ENCODE peak calls at places on chromosomes 3 and 15, in seven cellular contexts. K is AG10803, W is lower lobe of right lung, P is thyroid gland, A is NB4, O is progenitor cell of endocrine pancreas, G is nephron progenitor cell. L is an unnamed sample.

GRCh38 chr3:58560771-58561311 is 16.4 kb downstream of the FAM107A start:
- DNase-seq in K (peak; percentile 99), W (no peak), P (peak; percentile 76), A (peak; percentile 42), O (no peak), G (peak; percentile 45), L (no peak)

GRCh38 chr3:184570035-184570434 is 8.4 kb downstream of the EPHB3 start:
- DNase-seq in K (no peak), W (no peak), P (no peak), A (no peak), O (no peak), G (no peak), L (no peak)

GRCh38 chr3:15665510-15666150 is 64.1 kb downstream of the BTD start:
- DNase-seq in K (no peak), W (no peak), P (no peak), A (no peak), O (no peak), G (no peak), L (no peak)

GRCh38 chr3:110646496-110646895 is 425.1 kb upstream of the NECTIN3 start:
- DNase-seq in K (peak; percentile 8), W (no peak), P (no peak), A (no peak), O (no peak), G (no peak), L (no peak)

GRCh38 chr3:115085197-115085865 is 61.8 kb downstream of the ZBTB20 start:
- DNase-seq in K (peak; percentile 38), W (no peak), P (no peak), A (no peak), O (no peak), G (no peak), L (no peak)

GRCh38 chr15:39193611-39194010 is 387.3 kb upstream of the THBS1 start:
- DNase-seq in K (peak; percentile 65), W (no peak), P (no peak), A (no peak), O (no peak), G (no peak), L (no peak)

GRCh38 chr3:11914041-11914440 is 67.4 kb upstream of the TAMM41 start:
- DNase-seq in K (no peak), W (no peak), P (no peak), A (no peak), O (no peak), G (no peak), L (no peak)

GRCh38 chr3:104628185-104628789 is 738.4 kb upstream of the ALCAM start:
- DNase-seq in K (peak; percentile 63), W (no peak), P (no peak), A (peak; percentile 40), O (no peak), G (no peak), L (no peak)

GRCh38 chr15:52834379-52834778 is 44.2 kb upstream of the ONECUT1 start:
- DNase-seq in K (no peak), W (no peak), P (no peak), A (no peak), O (no peak), G (no peak), L (no peak)

GRCh38 chr3:53192608-53193007 is 31.6 kb downstream of the PRKCD start:
- DNase-seq in K (no peak), W (no peak), P (peak; percentile 68), A (no peak), O (no peak), G (no peak), L (no peak)

GRCh38 chr15:39304201-39304841 is 276.6 kb upstream of the THBS1 start:
- DNase-seq in K (peak; percentile 99), W (no peak), P (no peak), A (no peak), O (no peak), G (no peak), L (no peak)

GRCh38 chr15:65653341-65653740 is 31.6 kb downstream of the SLC24A1 start:
- DNase-seq in K (peak; percentile 54), W (no peak), P (no peak), A (no peak), O (no peak), G (no peak), L (no peak)

GRCh38 chr3:58518304-58518789 is 18.6 kb downstream of the ACOX2 start:
- DNase-seq in K (no peak), W (no peak), P (no peak), A (peak; percentile 48), O (no peak), G (no peak), L (no peak)

GRCh38 chr3:9122732-9123364 is 126.6 kb downstream of the SRGAP3 start:
- DNase-seq in K (peak; percentile 4), W (no peak), P (no peak), A (no peak), O (no peak), G (no peak), L (no peak)

GRCh38 chr3:49411968-49412631 is at the start of the genes RHOA and TCTA:
- DNase-seq in K (peak; percentile 100), W (peak; percentile 99), P (peak; percentile 99), A (peak; percentile 99), O (peak; percentile 93), G (peak; percentile 97), L (peak; percentile 100)

GRCh38 chr3:132635052-132635451 is 24.6 kb downstream of the ACAD11 start:
- DNase-seq in K (no peak), W (no peak), P (no peak), A (no peak), O (no peak), G (no peak), L (no peak)

GRCh38 chr3:184177331-184177731 is 2.7 kb downstream of the AP2M1 start:
- DNase-seq in K (peak; percentile 45), W (no peak), P (no peak), A (peak; percentile 48), O (no peak), G (no peak), L (no peak)

GRCh38 chr3:190504354-190505125 is 9.3 kb upstream of the IL1RAP start:
- DNase-seq in K (peak; percentile 12), W (no peak), P (no peak), A (peak; percentile 57), O (no peak), G (no peak), L (no peak)

GRCh38 chr3:123013876-123014275 is 13.7 kb downstream of the SEMA5B start:
- DNase-seq in K (no peak), W (no peak), P (no peak), A (no peak), O (no peak), G (no peak), L (no peak)

GRCh38 chr15:80087104-80087503 is 27.6 kb downstream of the ZFAND6 start:
- DNase-seq in K (no peak), W (no peak), P (no peak), A (no peak), O (no peak), G (no peak), L (no peak)

GRCh38 chr3:46454209-46454595 is 10.5 kb downstream of the LTF start:
- DNase-seq in K (no peak), W (no peak), P (no peak), A (no peak), O (no peak), G (no peak), L (no peak)

GRCh38 chr15:71011503-71012155 is 103.6 kb upstream of the THSD4 start:
- DNase-seq in K (peak; percentile 66), W (no peak), P (peak; percentile 48), A (peak; percentile 4), O (no peak), G (no peak), L (no peak)

GRCh38 chr3:195185574-195185973 is 85.4 kb downstream of the XXYLT1 start:
- DNase-seq in K (no peak), W (peak; percentile 64), P (no peak), A (no peak), O (no peak), G (no peak), L (no peak)

GRCh38 chr3:195186041-195186709 is 84.8 kb downstream of the XXYLT1 start:
- DNase-seq in K (no peak), W (no peak), P (no peak), A (no peak), O (no peak), G (no peak), L (no peak)

GRCh38 chr3:195187609-195188529 is 83.1 kb downstream of the XXYLT1 start:
- DNase-seq in K (peak; percentile 70), W (no peak), P (no peak), A (no peak), O (no peak), G (no peak), L (no peak)

GRCh38 chr3:195189821-195190220 is 81.1 kb downstream of the XXYLT1 start:
- DNase-seq in K (no peak), W (no peak), P (no peak), A (no peak), O (no peak), G (no peak), L (no peak)

GRCh38 chr3:195188530-195188917 is 82.4 kb downstream of the XXYLT1 start:
- DNase-seq in K (no peak), W (no peak), P (no peak), A (peak; percentile 19), O (no peak), G (no peak), L (no peak)
- TF ChIP-seq CTCF in K (peak; percentile 47), W (no peak), P (no peak), A (no peak), O (no peak), G (no peak), L (no peak)

GRCh38 chr3:157204431-157204830 is 44.5 kb upstream of the CCNL1 start:
- DNase-seq in K (peak; percentile 74), W (no peak), P (no peak), A (peak; percentile 36), O (no peak), G (no peak), L (no peak)
- TF ChIP-seq CTCF in K (peak; percentile 75), W (peak; percentile 54), P (no peak), A (no peak), O (peak; percentile 58), G (peak; percentile 33), L (peak; percentile 23)

GRCh38 chr3:119560160-119560559 is 746 bp upstream of the CD80 start:
- DNase-seq in K (no peak), W (no peak), P (no peak), A (no peak), O (no peak), G (no peak), L (no peak)

GRCh38 chr3:119557874-119558264 is 1.5 kb downstream of the CD80 start:
- DNase-seq in K (no peak), W (no peak), P (no peak), A (no peak), O (no peak), G (no peak), L (no peak)

GRCh38 chr3:119558528-119559339 is 680 bp downstream of the CD80 start:
- DNase-seq in K (no peak), W (no peak), P (no peak), A (no peak), O (no peak), G (no peak), L (no peak)

GRCh38 chr3:119557192-119557873 is 2.1 kb downstream of the CD80 start:
- DNase-seq in K (no peak), W (no peak), P (no peak), A (no peak), O (no peak), G (no peak), L (no peak)

GRCh38 chr3:119559441-119559963 is at the start of gene CD80:
- DNase-seq in K (peak; percentile 64), W (peak; percentile 59), P (peak; percentile 31), A (peak; percentile 78), O (no peak), G (peak; percentile 8), L (no peak)
- TF ChIP-seq CTCF in K (peak; percentile 60), W (peak; percentile 41), P (peak; percentile 4), A (peak; percentile 9), O (peak; percentile 45), G (no peak), L (peak; percentile 22)

GRCh38 chr15:95284933-95285401 is 1045.5 kb upstream of the NR2F2 start:
- DNase-seq in K (peak; percentile 90), W (no peak), P (no peak), A (peak; percentile 95), O (no peak), G (no peak), L (no peak)
- TF ChIP-seq CTCF in K (peak; percentile 43), W (no peak), P (no peak), A (peak; percentile 11), O (peak; percentile 8), G (peak; percentile 16), L (no peak)